ENCODE peak calls at places on chromosomes 16 and 17, in ten cellular contexts. One of them, this sample, is unnamed.
A peak's percentile ranks its signal among the peaks of the same experiment; 100 is the strongest.

GRCh38 chr16:50025544-50025931 is 513 bp downstream of the CNEP1R1 start:
- DNase-seq in stomach: no peak
- DNase-seq in brain microvascular endothelial cell: no peak
- DNase-seq in uterus: no peak
- DNase-seq in lung: no peak
- DNase-seq in CD8-positive, alpha-beta memory T cell: peak; percentile 13
- DNase-seq in breast epithelium: no peak
- DNase-seq in neural progenitor cell: no peak
- DNase-seq in heart right ventricle: no peak
- DNase-seq in kidney: no peak
- DNase-seq in this sample: no peak

GRCh38 chr16:35431829-35432663 is 1972.6 kb downstream of the TP53TG3F start:
- DNase-seq in breast epithelium: no peak
- DNase-seq in lung: no peak
- DNase-seq in heart right ventricle: no peak
- DNase-seq in kidney: no peak
- DNase-seq in uterus: no peak
- DNase-seq in stomach: no peak
- DNase-seq in CD8-positive, alpha-beta memory T cell: no peak
- DNase-seq in neural progenitor cell: no peak
- DNase-seq in brain microvascular endothelial cell: no peak
- DNase-seq in this sample: peak; percentile 32

GRCh38 chr17:61650749-61651148 is 59.7 kb upstream of the NACA2 start:
- DNase-seq in uterus: no peak
- DNase-seq in breast epithelium: no peak
- DNase-seq in brain microvascular endothelial cell: no peak
- DNase-seq in CD8-positive, alpha-beta memory T cell: no peak
- DNase-seq in stomach: no peak
- DNase-seq in lung: no peak
- DNase-seq in kidney: no peak
- DNase-seq in neural progenitor cell: no peak
- DNase-seq in heart right ventricle: no peak
- DNase-seq in this sample: no peak

GRCh38 chr16:12729448-12729847 is 74.2 kb downstream of the CPPED1 start:
- DNase-seq in brain microvascular endothelial cell: peak; percentile 70
- DNase-seq in CD8-positive, alpha-beta memory T cell: no peak
- DNase-seq in kidney: no peak
- DNase-seq in breast epithelium: no peak
- DNase-seq in lung: no peak
- DNase-seq in heart right ventricle: no peak
- DNase-seq in stomach: no peak
- DNase-seq in uterus: no peak
- DNase-seq in neural progenitor cell: no peak
- DNase-seq in this sample: no peak

GRCh38 chr16:67654069-67654911 is 5.8 kb downstream of the ACD start:
- DNase-seq in brain microvascular endothelial cell: no peak
- DNase-seq in uterus: no peak
- DNase-seq in stomach: no peak
- DNase-seq in breast epithelium: no peak
- DNase-seq in CD8-positive, alpha-beta memory T cell: no peak
- DNase-seq in neural progenitor cell: no peak
- DNase-seq in heart right ventricle: no peak
- DNase-seq in lung: no peak
- DNase-seq in kidney: peak; percentile 75
- DNase-seq in this sample: no peak

GRCh38 chr17:50498021-50498874 is 10.0 kb upstream of the MYCBPAP start:
- DNase-seq in heart right ventricle: no peak
- DNase-seq in uterus: no peak
- DNase-seq in breast epithelium: no peak
- DNase-seq in CD8-positive, alpha-beta memory T cell: no peak
- DNase-seq in neural progenitor cell: no peak
- DNase-seq in lung: no peak
- DNase-seq in stomach: peak; percentile 43
- DNase-seq in kidney: peak; percentile 52
- DNase-seq in brain microvascular endothelial cell: no peak
- DNase-seq in this sample: no peak

GRCh38 chr17:80942360-80943345 is 49.0 kb upstream of the CHMP6 start:
- DNase-seq in uterus: peak; percentile 97
- DNase-seq in brain microvascular endothelial cell: peak; percentile 66
- DNase-seq in kidney: peak; percentile 95
- DNase-seq in breast epithelium: peak; percentile 87
- DNase-seq in CD8-positive, alpha-beta memory T cell: no peak
- DNase-seq in lung: peak; percentile 76
- DNase-seq in neural progenitor cell: no peak
- DNase-seq in heart right ventricle: peak; percentile 91
- DNase-seq in stomach: peak; percentile 76
- DNase-seq in this sample: no peak

GRCh38 chr16:27778926-27779570 is 229.1 kb downstream of the KATNIP start:
- DNase-seq in kidney: peak; percentile 41
- DNase-seq in brain microvascular endothelial cell: no peak
- DNase-seq in breast epithelium: no peak
- DNase-seq in heart right ventricle: no peak
- DNase-seq in CD8-positive, alpha-beta memory T cell: no peak
- DNase-seq in lung: no peak
- DNase-seq in uterus: no peak
- DNase-seq in stomach: no peak
- DNase-seq in neural progenitor cell: no peak
- DNase-seq in this sample: peak; percentile 48

GRCh38 chr16:2177561-2177960 is 18.8 kb downstream of the CASKIN1 start:
- DNase-seq in CD8-positive, alpha-beta memory T cell: no peak
- DNase-seq in heart right ventricle: no peak
- DNase-seq in neural progenitor cell: no peak
- DNase-seq in kidney: no peak
- DNase-seq in stomach: no peak
- DNase-seq in breast epithelium: no peak
- DNase-seq in brain microvascular endothelial cell: no peak
- DNase-seq in uterus: no peak
- DNase-seq in lung: no peak
- DNase-seq in this sample: no peak

GRCh38 chr16:2175454-2175853 is 19.9 kb downstream of the TRAF7 start:
- DNase-seq in lung: no peak
- DNase-seq in heart right ventricle: no peak
- DNase-seq in neural progenitor cell: no peak
- DNase-seq in brain microvascular endothelial cell: no peak
- DNase-seq in CD8-positive, alpha-beta memory T cell: no peak
- DNase-seq in kidney: no peak
- DNase-seq in stomach: no peak
- DNase-seq in breast epithelium: no peak
- DNase-seq in uterus: no peak
- DNase-seq in this sample: no peak

GRCh38 chr16:2176047-2176446 is 20.4 kb downstream of the CASKIN1 start:
- DNase-seq in neural progenitor cell: no peak
- DNase-seq in uterus: no peak
- DNase-seq in heart right ventricle: no peak
- DNase-seq in lung: no peak
- DNase-seq in breast epithelium: no peak
- DNase-seq in stomach: no peak
- DNase-seq in brain microvascular endothelial cell: no peak
- DNase-seq in CD8-positive, alpha-beta memory T cell: no peak
- DNase-seq in kidney: no peak
- DNase-seq in this sample: no peak

GRCh38 chr16:2178321-2179106 is 17.9 kb downstream of the CASKIN1 start:
- DNase-seq in brain microvascular endothelial cell: no peak
- DNase-seq in stomach: no peak
- DNase-seq in lung: no peak
- DNase-seq in neural progenitor cell: peak; percentile 76
- DNase-seq in heart right ventricle: no peak
- DNase-seq in kidney: no peak
- DNase-seq in uterus: no peak
- DNase-seq in breast epithelium: no peak
- DNase-seq in CD8-positive, alpha-beta memory T cell: peak; percentile 24
- DNase-seq in this sample: peak; percentile 99

DNA sequence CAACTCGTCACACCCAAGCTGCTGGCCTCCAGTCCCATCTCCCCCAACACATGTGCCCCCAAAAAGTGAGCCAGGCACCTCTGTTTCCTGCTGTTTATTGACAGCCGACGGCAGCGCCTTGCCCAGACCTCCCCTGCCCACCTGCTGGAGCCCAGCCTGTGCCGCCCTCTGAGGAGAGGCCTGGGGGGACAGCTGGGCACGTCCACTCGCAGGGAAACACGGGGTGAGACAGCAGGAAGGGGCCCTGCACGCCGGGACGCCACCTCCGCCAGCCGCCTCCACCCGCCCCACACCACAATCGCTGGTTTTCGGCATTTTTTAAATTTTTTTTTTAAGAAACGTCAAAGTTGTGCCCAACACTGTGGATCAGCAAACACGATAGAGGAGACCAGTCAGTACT is 19.3 kb downstream of the CASKIN1 start:
- DNase-seq in uterus: no peak
- DNase-seq in breast epithelium: no peak
- DNase-seq in lung: no peak
- DNase-seq in brain microvascular endothelial cell: no peak
- DNase-seq in CD8-positive, alpha-beta memory T cell: no peak
- DNase-seq in kidney: no peak
- DNase-seq in neural progenitor cell: no peak
- DNase-seq in stomach: no peak
- DNase-seq in heart right ventricle: no peak
- DNase-seq in this sample: no peak
- H3K36me3 ChIP-seq in uterus: no peaks in the 10 kb centered on the region
- H3K36me3 ChIP-seq in breast epithelium: peaks cover 4% of the 10 kb centered on the region
- H3K36me3 ChIP-seq in lung: peaks cover 57% of the 10 kb centered on the region
- H3K36me3 ChIP-seq in brain microvascular endothelial cell: peaks cover 53% of the 10 kb centered on the region
- H3K36me3 ChIP-seq in CD8-positive, alpha-beta memory T cell: peaks cover 18% of the 10 kb centered on the region
- H3K36me3 ChIP-seq in kidney: peaks cover 14% of the 10 kb centered on the region
- H3K36me3 ChIP-seq in neural progenitor cell: no peaks in the 10 kb centered on the region
- H3K36me3 ChIP-seq in stomach: peaks cover 57% of the 10 kb centered on the region
- H3K36me3 ChIP-seq in heart right ventricle: no peaks in the 10 kb centered on the region
- H3K36me3 ChIP-seq in this sample: peaks cover 18% of the 10 kb centered on the region

GRCh38 chr16:88472042-88472441 is 19.0 kb downstream of the ZFPM1 start:
- DNase-seq in heart right ventricle: no peak
- DNase-seq in stomach: no peak
- DNase-seq in lung: no peak
- DNase-seq in uterus: no peak
- DNase-seq in kidney: no peak
- DNase-seq in neural progenitor cell: no peak
- DNase-seq in CD8-positive, alpha-beta memory T cell: no peak
- DNase-seq in brain microvascular endothelial cell: no peak
- DNase-seq in breast epithelium: no peak
- DNase-seq in this sample: no peak

GRCh38 chr16:88468289-88469129 is 15.4 kb downstream of the ZFPM1 start:
- DNase-seq in stomach: peak; percentile 63
- DNase-seq in CD8-positive, alpha-beta memory T cell: no peak
- DNase-seq in lung: no peak
- DNase-seq in kidney: no peak
- DNase-seq in neural progenitor cell: peak; percentile 88
- DNase-seq in uterus: no peak
- DNase-seq in heart right ventricle: no peak
- DNase-seq in breast epithelium: no peak
- DNase-seq in brain microvascular endothelial cell: no peak
- DNase-seq in this sample: peak; percentile 100

GRCh38 chr16:88471575-88471974 is 18.5 kb downstream of the ZFPM1 start:
- DNase-seq in uterus: no peak
- DNase-seq in breast epithelium: no peak
- DNase-seq in heart right ventricle: no peak
- DNase-seq in lung: no peak
- DNase-seq in neural progenitor cell: no peak
- DNase-seq in CD8-positive, alpha-beta memory T cell: no peak
- DNase-seq in stomach: no peak
- DNase-seq in kidney: no peak
- DNase-seq in brain microvascular endothelial cell: no peak
- DNase-seq in this sample: no peak

GRCh38 chr16:88471115-88471514 is 18.0 kb downstream of the ZFPM1 start:
- DNase-seq in stomach: no peak
- DNase-seq in uterus: no peak
- DNase-seq in lung: no peak
- DNase-seq in heart right ventricle: no peak
- DNase-seq in kidney: no peak
- DNase-seq in brain microvascular endothelial cell: no peak
- DNase-seq in CD8-positive, alpha-beta memory T cell: no peak
- DNase-seq in breast epithelium: no peak
- DNase-seq in neural progenitor cell: no peak
- DNase-seq in this sample: no peak

GRCh38 chr16:88469615-88470395 is 16.7 kb downstream of the ZFPM1 start:
- DNase-seq in kidney: no peak
- DNase-seq in lung: no peak
- DNase-seq in neural progenitor cell: no peak
- DNase-seq in breast epithelium: no peak
- DNase-seq in heart right ventricle: no peak
- DNase-seq in brain microvascular endothelial cell: no peak
- DNase-seq in CD8-positive, alpha-beta memory T cell: peak; percentile 49
- DNase-seq in stomach: no peak
- DNase-seq in uterus: no peak
- DNase-seq in this sample: no peak
- H3K36me3 ChIP-seq in kidney: no peaks in the 10 kb centered on the region
- H3K36me3 ChIP-seq in lung: no peaks in the 10 kb centered on the region
- H3K36me3 ChIP-seq in neural progenitor cell: no peaks in the 10 kb centered on the region
- H3K36me3 ChIP-seq in breast epithelium: no peaks in the 10 kb centered on the region
- H3K36me3 ChIP-seq in heart right ventricle: no peaks in the 10 kb centered on the region
- H3K36me3 ChIP-seq in brain microvascular endothelial cell: no peaks in the 10 kb centered on the region
- H3K36me3 ChIP-seq in CD8-positive, alpha-beta memory T cell: no peaks in the 10 kb centered on the region
- H3K36me3 ChIP-seq in stomach: no peaks in the 10 kb centered on the region
- H3K36me3 ChIP-seq in uterus: no peaks in the 10 kb centered on the region
- H3K36me3 ChIP-seq in this sample: no peaks in the 10 kb centered on the region

GRCh38 chr16:10971560-10971961 is 27.2 kb downstream of the CLEC16A start:
- DNase-seq in lung: peak; percentile 43
- DNase-seq in stomach: no peak
- DNase-seq in CD8-positive, alpha-beta memory T cell: no peak
- DNase-seq in brain microvascular endothelial cell: peak; percentile 64
- DNase-seq in breast epithelium: peak; percentile 32
- DNase-seq in heart right ventricle: peak; percentile 70
- DNase-seq in uterus: peak; percentile 74
- DNase-seq in kidney: no peak
- DNase-seq in neural progenitor cell: peak; percentile 86
- DNase-seq in this sample: peak; percentile 77
- H3K36me3 ChIP-seq in lung: peaks cover 19% of the 10 kb centered on the region
- H3K36me3 ChIP-seq in stomach: peaks cover 9% of the 10 kb centered on the region
- H3K36me3 ChIP-seq in CD8-positive, alpha-beta memory T cell: peaks cover 5% of the 10 kb centered on the region
- H3K36me3 ChIP-seq in brain microvascular endothelial cell: peaks cover 11% of the 10 kb centered on the region
- H3K36me3 ChIP-seq in breast epithelium: no peaks in the 10 kb centered on the region
- H3K36me3 ChIP-seq in heart right ventricle: no peaks in the 10 kb centered on the region
- H3K36me3 ChIP-seq in uterus: no peaks in the 10 kb centered on the region
- H3K36me3 ChIP-seq in kidney: peaks cover 14% of the 10 kb centered on the region
- H3K36me3 ChIP-seq in neural progenitor cell: no peaks in the 10 kb centered on the region
- H3K36me3 ChIP-seq in this sample: peaks cover 1% of the 10 kb centered on the region

GRCh38 chr17:75824050-75824552 is 20.1 kb downstream of the UNC13D start:
- DNase-seq in CD8-positive, alpha-beta memory T cell: no peak
- DNase-seq in brain microvascular endothelial cell: no peak
- DNase-seq in neural progenitor cell: no peak
- DNase-seq in breast epithelium: no peak
- DNase-seq in stomach: no peak
- DNase-seq in lung: no peak
- DNase-seq in uterus: no peak
- DNase-seq in heart right ventricle: no peak
- DNase-seq in kidney: no peak
- DNase-seq in this sample: no peak

GRCh38 chr17:75826561-75827290 is 17.5 kb downstream of the UNC13D start:
- DNase-seq in CD8-positive, alpha-beta memory T cell: no peak
- DNase-seq in neural progenitor cell: no peak
- DNase-seq in lung: no peak
- DNase-seq in kidney: peak; percentile 61
- DNase-seq in heart right ventricle: no peak
- DNase-seq in uterus: no peak
- DNase-seq in stomach: no peak
- DNase-seq in brain microvascular endothelial cell: no peak
- DNase-seq in breast epithelium: no peak
- DNase-seq in this sample: peak; percentile 76

GRCh38 chr17:75825748-75826370 is 18.3 kb downstream of the UNC13D start:
- DNase-seq in brain microvascular endothelial cell: no peak
- DNase-seq in stomach: no peak
- DNase-seq in lung: no peak
- DNase-seq in kidney: no peak
- DNase-seq in neural progenitor cell: no peak
- DNase-seq in breast epithelium: no peak
- DNase-seq in uterus: no peak
- DNase-seq in CD8-positive, alpha-beta memory T cell: no peak
- DNase-seq in heart right ventricle: no peak
- DNase-seq in this sample: no peak

GRCh38 chr17:75823257-75824041 is 20.8 kb downstream of the UNC13D start:
- DNase-seq in stomach: no peak
- DNase-seq in neural progenitor cell: no peak
- DNase-seq in lung: no peak
- DNase-seq in uterus: no peak
- DNase-seq in brain microvascular endothelial cell: no peak
- DNase-seq in kidney: peak; percentile 68
- DNase-seq in CD8-positive, alpha-beta memory T cell: no peak
- DNase-seq in heart right ventricle: no peak
- DNase-seq in breast epithelium: no peak
- DNase-seq in this sample: no peak

DNA sequence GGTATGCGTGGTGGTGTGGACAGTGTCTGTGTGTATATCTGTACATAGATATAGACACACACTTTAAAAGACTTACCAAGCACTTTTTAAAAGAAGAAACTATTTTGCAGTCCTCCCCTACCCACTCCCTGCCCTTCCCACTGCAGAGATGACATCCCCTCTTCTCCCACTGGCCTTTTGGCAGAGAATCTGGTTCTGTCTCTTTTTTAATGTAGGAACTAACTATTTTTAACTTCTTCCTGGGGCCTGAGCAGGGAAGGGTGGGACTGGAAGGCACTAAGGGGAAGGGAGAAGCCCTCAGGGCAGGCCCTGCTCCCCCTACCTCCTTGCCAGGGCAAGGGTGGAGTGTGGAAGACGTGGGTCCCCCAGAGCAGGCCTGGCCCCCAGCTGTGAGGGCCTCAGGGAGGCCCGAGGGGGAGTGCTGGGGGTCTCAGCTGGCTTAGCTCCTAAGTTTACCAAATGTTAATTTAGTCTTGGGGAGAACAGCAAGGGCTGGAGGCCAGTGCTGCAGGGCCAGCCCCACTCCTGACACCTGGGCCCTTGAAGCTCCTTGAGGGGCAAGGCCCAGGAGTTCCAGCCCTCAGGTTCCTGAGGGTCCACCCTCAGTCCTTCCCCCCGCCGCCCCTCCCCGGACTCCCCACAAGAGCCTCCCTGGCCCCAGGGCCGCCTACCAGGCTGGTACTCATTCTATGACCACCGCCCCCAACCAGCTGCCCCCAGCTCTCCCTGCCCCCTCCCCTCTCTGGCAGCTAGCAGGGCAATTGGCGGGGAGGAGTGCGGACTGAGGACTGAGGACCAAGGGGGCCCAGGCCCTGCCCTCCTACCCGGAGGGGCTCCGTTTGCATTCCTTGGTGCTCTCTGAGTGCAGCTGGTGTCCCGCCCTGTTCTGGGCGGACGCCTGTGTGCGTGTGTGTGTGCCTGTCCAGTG is 19.3 kb downstream of the UNC13D start:
- DNase-seq in neural progenitor cell: no peak
- DNase-seq in heart right ventricle: no peak
- DNase-seq in brain microvascular endothelial cell: no peak
- DNase-seq in stomach: no peak
- DNase-seq in CD8-positive, alpha-beta memory T cell: no peak
- DNase-seq in lung: no peak
- DNase-seq in uterus: peak; percentile 17
- DNase-seq in kidney: peak; percentile 75
- DNase-seq in breast epithelium: no peak
- DNase-seq in this sample: no peak
- H3K36me3 ChIP-seq in neural progenitor cell: no peaks in the 10 kb centered on the region
- H3K36me3 ChIP-seq in heart right ventricle: peaks cover 10% of the 10 kb centered on the region
- H3K36me3 ChIP-seq in brain microvascular endothelial cell: peaks cover 23% of the 10 kb centered on the region
- H3K36me3 ChIP-seq in stomach: peaks cover 34% of the 10 kb centered on the region
- H3K36me3 ChIP-seq in CD8-positive, alpha-beta memory T cell: peaks cover 10% of the 10 kb centered on the region
- H3K36me3 ChIP-seq in lung: peaks cover 65% of the 10 kb centered on the region
- H3K36me3 ChIP-seq in uterus: no peaks in the 10 kb centered on the region
- H3K36me3 ChIP-seq in kidney: peaks cover 12% of the 10 kb centered on the region
- H3K36me3 ChIP-seq in breast epithelium: peaks cover 6% of the 10 kb centered on the region
- H3K36me3 ChIP-seq in this sample: peaks cover 28% of the 10 kb centered on the region

This sample was measured in H7.